ENCODE peak calls at places on chromosomes 3 and 15, in seven cellular contexts. T is neural progenitor cell, Q is psoas muscle, K is upper lobe of right lung, P is thoracic aorta, I is right atrium auricular region, L is HepG2. X is an unnamed sample.

GRCh38 chr3:169772530-169772950 is 656 bp upstream of the MYNN start:
- DNase-seq in Q (no peak), I (peak; percentile 81), P (no peak), K (peak; percentile 83), T (peak; percentile 80), L (peak; percentile 78), X (peak; percentile 70)

GRCh38 chr15:22813844-22814243 is 24.6 kb upstream of the NIPA2 start:
- DNase-seq in T (no peak), P (no peak), Q (no peak), I (no peak), K (no peak), L (no peak), X (no peak)

GRCh38 chr15:63156708-63157065 is 590 bp downstream of the RPS27L start:
- DNase-seq in I (peak; percentile 62), P (no peak), Q (no peak), K (no peak), T (peak; percentile 45), L (peak; percentile 25), X (no peak)

GRCh38 chr15:64695571-64695992 is 79.8 kb downstream of the RBPMS2 start:
- DNase-seq in P (no peak), T (no peak), L (no peak), K (no peak), Q (no peak), I (no peak), X (no peak)

GRCh38 chr3:140091143-140091542 is 156.2 kb downstream of the CLSTN2 start:
- DNase-seq in T (no peak), L (no peak), Q (no peak), K (no peak), I (no peak), P (no peak), X (no peak)

GRCh38 chr15:74497584-74497983 is 36.6 kb upstream of the UBL7 start:
- DNase-seq in P (no peak), L (no peak), I (no peak), Q (no peak), K (no peak), T (no peak), X (no peak)

GRCh38 chr3:186099178-186099577 is 9.7 kb downstream of the ETV5 start:
- DNase-seq in I (peak; percentile 66), T (no peak), Q (peak; percentile 80), K (peak; percentile 69), L (no peak), P (peak; percentile 43), X (no peak)

GRCh38 chr15:73727330-73728018 is 25.7 kb downstream of the INSYN1 start:
- DNase-seq in T (no peak), I (no peak), K (no peak), P (no peak), L (no peak), Q (no peak), X (no peak)

GRCh38 chr3:190996376-190996775 is 133.9 kb upstream of the GMNC start:
- DNase-seq in P (no peak), K (no peak), Q (no peak), L (no peak), I (no peak), T (no peak), X (no peak)

GRCh38 chr3:163071684-163072083 is 1575.1 kb downstream of the OTOL1 start:
- DNase-seq in P (no peak), Q (no peak), L (no peak), T (no peak), I (no peak), K (no peak), X (no peak)

GRCh38 chr3:82509951-82510603 is 748.6 kb upstream of the GBE1 start:
- DNase-seq in K (peak; percentile 42), T (no peak), Q (no peak), L (no peak), P (no peak), I (no peak), X (no peak)

GRCh38 chr3:123069021-123069381 is 2.2 kb downstream of the PDIA5 start:
- DNase-seq in L (peak; percentile 26), I (no peak), P (no peak), K (no peak), T (no peak), Q (no peak), X (no peak)

GRCh38 chr3:37863949-37864822 is 2.5 kb downstream of the CTDSPL start:
- DNase-seq in K (no peak), Q (no peak), L (peak; percentile 61), T (no peak), P (no peak), I (no peak), X (peak; percentile 13)

GRCh38 chr15:88748081-88748480 is 55.2 kb upstream of the ACAN start:
- DNase-seq in Q (no peak), P (no peak), T (no peak), L (no peak), K (no peak), I (no peak), X (no peak)

GRCh38 chr3:133469140-133469731 is 69.4 kb downstream of the BFSP2 start:
- DNase-seq in K (no peak), T (no peak), I (peak; percentile 68), P (no peak), Q (peak; percentile 70), L (peak; percentile 91), X (no peak)

GRCh38 chr3:59480486-59480995 is 430.7 kb upstream of the CFAP20DC start:
- DNase-seq in L (no peak), P (no peak), I (no peak), K (no peak), Q (no peak), T (no peak), X (no peak)

DNA sequence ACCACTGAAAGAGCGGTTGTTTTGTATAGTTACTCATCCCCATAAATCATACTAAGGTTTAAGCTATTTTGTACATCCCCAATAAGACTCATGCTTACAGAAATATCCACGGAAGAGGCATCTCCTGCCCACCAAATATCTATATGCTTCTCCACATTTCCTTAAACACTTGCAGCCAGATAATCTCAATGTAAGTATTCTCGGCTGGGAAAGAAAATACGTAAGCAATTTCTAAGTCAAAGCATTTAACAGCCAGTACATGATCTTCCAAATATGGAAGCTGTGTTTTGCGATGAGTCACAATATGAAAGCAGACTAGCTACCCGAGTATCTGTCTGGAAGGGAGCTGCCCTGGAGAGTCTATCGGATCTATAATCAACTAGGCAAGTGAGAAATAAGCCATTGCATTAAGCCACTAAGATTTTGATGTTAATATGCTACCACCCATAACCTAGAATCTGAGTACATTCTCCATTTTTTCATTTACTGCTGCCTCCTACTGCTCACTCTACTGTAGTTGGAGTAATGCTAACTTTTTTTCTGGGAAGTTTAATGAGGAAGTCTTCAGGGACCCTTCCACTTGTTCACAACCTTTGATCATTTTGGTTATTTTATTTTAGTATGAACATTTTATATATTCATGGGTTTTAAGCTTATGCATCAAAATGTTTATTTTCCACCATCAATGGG is 26.9 kb upstream of the ZMAT3 start:
- DNase-seq in P (no peak), I (no peak), T (no peak), Q (no peak), K (no peak), L (no peak), X (no peak)
- TF ChIP-seq CTCF in P (no peak), I (no peak), T (no peak), Q (no peak), K (no peak), L (no peak), X (no peak)

GRCh38 chr3:172096881-172097420 is 57.6 kb downstream of the FNDC3B start:
- DNase-seq in P (no peak), K (no peak), I (no peak), Q (no peak), L (peak; percentile 91), T (peak; percentile 32), X (peak; percentile 87)

GRCh38 chr3:172094621-172095557 is 55.5 kb downstream of the FNDC3B start:
- DNase-seq in K (no peak), T (no peak), L (no peak), Q (no peak), I (no peak), P (no peak), X (no peak)

GRCh38 chr3:172090035-172090434 is 50.7 kb downstream of the FNDC3B start:
- DNase-seq in P (no peak), L (no peak), T (no peak), I (no peak), Q (no peak), K (no peak), X (no peak)

GRCh38 chr3:172089250-172089649 is 49.9 kb downstream of the FNDC3B start:
- DNase-seq in L (no peak), P (no peak), I (no peak), T (no peak), K (no peak), Q (no peak), X (no peak)

GRCh38 chr3:172092658-172093057 is 53.3 kb downstream of the FNDC3B start:
- DNase-seq in P (no peak), Q (no peak), I (no peak), T (no peak), L (no peak), K (no peak), X (no peak)
- H3K4me1 ChIP-seq in P (peaks cover 31% of the 10 kb centered on the region), Q (peaks cover 57% of the 10 kb centered on the region), I (peaks cover 56% of the 10 kb centered on the region), T (peaks cover 18% of the 10 kb centered on the region), L (peaks cover 100% of the 10 kb centered on the region), K (peaks cover 34% of the 10 kb centered on the region), X (peaks cover 39% of the 10 kb centered on the region)

GRCh38 chr3:12833226-12834161 is 7.9 kb downstream of the RPL32 start:
- DNase-seq in I (no peak), K (no peak), L (no peak), T (no peak), Q (no peak), P (no peak), X (no peak)

GRCh38 chr3:12838179-12838965 is 3.0 kb downstream of the RPL32 start:
- DNase-seq in K (no peak), Q (no peak), P (no peak), I (no peak), L (no peak), T (no peak), X (no peak)

GRCh38 chr3:12832350-12833225 is 8.8 kb downstream of the RPL32 start:
- DNase-seq in Q (no peak), T (no peak), I (no peak), L (no peak), P (no peak), K (no peak), X (no peak)

GRCh38 chr3:12837295-12837986 is 3.9 kb downstream of the RPL32 start:
- DNase-seq in I (no peak), P (no peak), L (no peak), K (no peak), Q (no peak), T (no peak), X (no peak)

GRCh38 chr3:12835005-12835665 is 6.2 kb downstream of the RPL32 start:
- DNase-seq in P (no peak), Q (no peak), I (no peak), L (no peak), K (no peak), T (no peak), X (no peak)
- H3K36me3 ChIP-seq in P (peaks cover 65% of the 10 kb centered on the region), Q (peaks cover 100% of the 10 kb centered on the region), I (peaks cover 97% of the 10 kb centered on the region), L (peaks cover 85% of the 10 kb centered on the region), K (peaks cover 90% of the 10 kb centered on the region), T (peaks cover 23% of the 10 kb centered on the region), X (peaks cover 18% of the 10 kb centered on the region)

DNA sequence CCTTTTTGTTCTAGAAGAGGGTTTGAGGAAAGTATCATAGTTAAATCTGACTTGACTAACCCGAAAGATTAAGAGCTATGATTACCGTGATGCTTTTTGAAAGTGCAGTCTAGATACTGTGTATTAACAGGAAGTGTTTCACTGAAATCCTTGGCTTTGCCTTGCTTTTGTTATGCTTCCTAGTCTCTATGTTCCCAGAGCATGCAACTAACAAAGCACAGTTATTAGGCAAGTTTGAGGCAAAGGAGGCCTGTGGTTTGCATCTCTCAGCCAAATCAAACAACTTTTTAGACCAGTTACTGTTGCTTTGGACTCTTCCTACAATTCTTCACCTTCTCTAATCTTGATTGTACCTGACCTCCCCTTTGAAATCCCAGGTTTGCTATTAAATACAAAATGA is 3.9 kb downstream of the LXN start:
- DNase-seq in Q (no peak), L (no peak), I (no peak), P (no peak), T (no peak), K (no peak), X (no peak)
- TF ChIP-seq CTCF in Q (no peak), L (no peak), I (no peak), P (no peak), T (no peak), K (no peak), X (no peak)

X was measured in Caco-2.